ENCODE peak calls at places on chromosome 15, in seven cellular contexts. N, L, C, Y, Q, S and F are unnamed samples.

GRCh38 chr15:71414778-71415177 is 299.5 kb downstream of the THSD4 start:
- DNase-seq in Y (no peak), N (no peak), Q (no peak), C (no peak), L (no peak), S (no peak), F (no peak)

GRCh38 chr15:22806664-22807063 is 20.2 kb downstream of the NIPA1 start:
- DNase-seq in C (no peak), N (no peak), L (no peak), Y (no peak), S (no peak), Q (peak; percentile 18), F (no peak)

GRCh38 chr15:38069001-38069400 is 134.6 kb downstream of the TMCO5A start:
- DNase-seq in L (no peak), Q (peak; percentile 72), C (no peak), N (peak; percentile 86), S (peak; percentile 84), Y (no peak), F (peak; percentile 75)

GRCh38 chr15:62722237-62722636 is 320.3 kb upstream of the TPM1 start:
- DNase-seq in N (no peak), L (no peak), Q (no peak), Y (no peak), C (no peak), S (no peak), F (no peak)

GRCh38 chr15:67607959-67608605 is 65.6 kb downstream of the MAP2K5 start:
- DNase-seq in S (no peak), Y (no peak), N (no peak), Q (no peak), C (no peak), L (no peak), F (no peak)

GRCh38 chr15:55992769-55993110 is 672 bp downstream of the NEDD4 start:
- DNase-seq in C (no peak), N (no peak), Y (no peak), L (no peak), Q (no peak), S (no peak), F (no peak)

GRCh38 chr15:68210821-68211655 is 5.9 kb upstream of the CALML4 start:
- DNase-seq in C (peak; percentile 57), N (no peak), Y (peak; percentile 41), L (peak; percentile 81), Q (peak; percentile 61), S (peak; percentile 42), F (peak; percentile 68)

GRCh38 chr15:77168211-77168610 is 97.3 kb upstream of the TSPAN3 start:
- DNase-seq in Q (no peak), L (no peak), Y (no peak), S (no peak), C (no peak), N (no peak), F (no peak)

GRCh38 chr15:59885832-59886231 is 118.3 kb upstream of the FOXB1 start:
- DNase-seq in S (peak; percentile 64), C (no peak), Y (no peak), Q (peak; percentile 8), N (peak; percentile 7), L (no peak), F (peak; percentile 18)

GRCh38 chr15:32775103-32775502 is 57.3 kb downstream of the GREM1 start:
- DNase-seq in S (peak; percentile 12), Y (no peak), N (no peak), C (no peak), L (no peak), Q (no peak), F (no peak)
- TF ChIP-seq CTCF in S (no peak), Y (no peak), N (no peak), C (no peak), L (no peak), Q (no peak), F (no peak)

DNA sequence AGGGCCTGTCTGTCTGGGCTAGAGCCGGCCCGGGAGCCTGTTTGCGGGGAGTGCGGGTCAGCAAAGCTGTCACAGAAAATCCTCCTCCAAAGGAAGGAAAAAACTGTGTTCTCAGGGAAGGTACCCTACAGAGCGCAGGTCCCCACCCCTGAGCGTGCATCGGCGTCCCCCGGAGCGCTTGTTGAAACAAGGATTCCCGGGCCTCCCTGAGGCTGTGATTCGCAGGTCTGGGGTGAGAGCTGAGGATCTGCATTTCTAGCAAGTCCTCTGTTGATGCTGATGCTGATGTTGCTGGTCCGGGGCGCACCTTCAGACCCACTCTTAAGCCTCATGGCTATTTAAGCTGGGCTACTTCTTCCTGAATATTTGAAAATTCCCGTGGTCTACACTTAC is 226.3 kb upstream of the IGF1R start:
- DNase-seq in L (no peak), Q (no peak), C (no peak), S (no peak), N (no peak), Y (no peak), F (no peak)
- H3K4me3 ChIP-seq in L (peak overlapping the region; percentile 44), Q (no peak overlapping the region), C (no peak overlapping the region), S (no peak overlapping the region), N (no peak overlapping the region), Y (no peak overlapping the region), F (peak overlapping the region; percentile 19)

DNA sequence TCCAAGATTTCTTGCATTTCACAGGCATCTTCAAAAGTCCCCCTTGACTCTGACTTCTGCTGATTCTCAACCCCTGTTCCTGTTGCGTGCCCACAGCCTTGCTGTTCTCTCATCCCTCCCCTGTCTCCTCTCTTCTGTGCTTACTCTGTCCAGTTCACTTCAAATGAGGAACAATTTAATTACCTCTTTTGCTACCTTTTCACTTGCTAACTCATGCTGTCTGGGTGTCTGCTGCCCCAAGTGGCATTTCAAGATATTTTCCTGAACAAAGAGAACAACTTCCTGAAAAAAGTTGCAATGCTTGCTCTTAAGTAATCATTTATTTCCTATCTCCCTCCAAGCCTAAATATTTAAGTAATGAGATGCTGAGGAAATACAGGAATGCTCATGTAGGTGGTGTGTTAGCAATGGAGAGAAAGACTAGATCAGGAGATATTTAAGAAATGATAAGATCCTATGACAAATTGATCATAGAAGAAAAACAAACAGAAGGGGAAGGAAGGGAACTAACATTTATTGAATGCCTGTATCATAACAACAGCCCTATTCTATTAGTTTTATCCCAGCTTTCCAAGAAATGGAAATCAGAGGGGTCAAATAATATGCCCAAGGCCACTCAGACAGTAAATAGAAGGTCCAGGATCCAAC is 42.2 kb downstream of the SV2B start:
- DNase-seq in C (no peak), Q (no peak), Y (no peak), S (peak; percentile 1), L (no peak), N (no peak), F (no peak)
- TF ChIP-seq CTCF in C (no peak), Q (no peak), Y (peak; percentile 33), S (peak; percentile 27), L (no peak), N (peak; percentile 10), F (no peak)

GRCh38 chr15:58387130-58387529 is 44.7 kb upstream of the LIPC start:
- DNase-seq in Y (no peak), Q (peak; percentile 62), L (no peak), S (peak; percentile 97), N (no peak), C (no peak), F (peak; percentile 46)
- H3K4me3 ChIP-seq in Y (no peak overlapping the region), Q (no peak overlapping the region), L (no peak overlapping the region), S (no peak overlapping the region), N (no peak overlapping the region), C (no peak overlapping the region), F (no peak overlapping the region)